ENCODE peak calls at places on chromosomes 5 and 9, in nine cellular contexts. M is upper lobe of left lung, I is IMR-90, R is body of pancreas, V is HCT116, B is endothelial cell of umbilical vein, L is breast epithelium, X is prostate gland, J is spleen. Q is an unnamed sample. For H3K36me3, the result is how much of the 10 kb centered on the place peaks cover.

GRCh38 chr5:158430166-158430828 is 571.4 kb upstream of the CLINT1 start:
- DNase-seq in X (no peak), B (no peak), L (no peak), I (no peak), V (no peak), R (no peak), J (no peak), M (no peak), Q (no peak)

GRCh38 chr5:150155258-150156032 is at the start of gene PDGFRB:
- DNase-seq in R (peak), M (peak), V (no peak), X (peak), I (peak), B (peak), L (peak), J (peak), Q (peak)

GRCh38 chr5:125446986-125447385 is 700.5 kb upstream of the ZNF608 start:
- DNase-seq in X (no peak), L (no peak), M (no peak), B (peak), J (no peak), I (peak), R (no peak), V (no peak), Q (no peak)

GRCh38 chr5:158423623-158424200 is 564.8 kb upstream of the CLINT1 start:
- DNase-seq in J (no peak), L (no peak), M (no peak), V (no peak), I (peak), B (peak), X (no peak), R (no peak), Q (no peak)

GRCh38 chr5:29054282-29054681 is 2015.9 kb upstream of the CDH9 start:
- DNase-seq in M (no peak), V (no peak), J (no peak), L (no peak), R (no peak), B (no peak), X (no peak), I (no peak), Q (no peak)

GRCh38 chr5:7394889-7395431 is 978 bp upstream of the ADCY2 start:
- DNase-seq in R (no peak), V (no peak), B (no peak), M (peak), I (no peak), X (no peak), J (no peak), L (no peak), Q (no peak)

GRCh38 chr5:68285857-68286611 is 70.5 kb downstream of the PIK3R1 start:
- DNase-seq in L (no peak), J (no peak), B (peak), M (no peak), R (no peak), I (peak), V (peak), X (no peak), Q (no peak)

GRCh38 chr9:122192914-122193525 is 33.3 kb downstream of the MORN5 start:
- DNase-seq in B (no peak), L (no peak), X (no peak), M (no peak), R (no peak), I (no peak), V (no peak), J (peak), Q (no peak)

DNA sequence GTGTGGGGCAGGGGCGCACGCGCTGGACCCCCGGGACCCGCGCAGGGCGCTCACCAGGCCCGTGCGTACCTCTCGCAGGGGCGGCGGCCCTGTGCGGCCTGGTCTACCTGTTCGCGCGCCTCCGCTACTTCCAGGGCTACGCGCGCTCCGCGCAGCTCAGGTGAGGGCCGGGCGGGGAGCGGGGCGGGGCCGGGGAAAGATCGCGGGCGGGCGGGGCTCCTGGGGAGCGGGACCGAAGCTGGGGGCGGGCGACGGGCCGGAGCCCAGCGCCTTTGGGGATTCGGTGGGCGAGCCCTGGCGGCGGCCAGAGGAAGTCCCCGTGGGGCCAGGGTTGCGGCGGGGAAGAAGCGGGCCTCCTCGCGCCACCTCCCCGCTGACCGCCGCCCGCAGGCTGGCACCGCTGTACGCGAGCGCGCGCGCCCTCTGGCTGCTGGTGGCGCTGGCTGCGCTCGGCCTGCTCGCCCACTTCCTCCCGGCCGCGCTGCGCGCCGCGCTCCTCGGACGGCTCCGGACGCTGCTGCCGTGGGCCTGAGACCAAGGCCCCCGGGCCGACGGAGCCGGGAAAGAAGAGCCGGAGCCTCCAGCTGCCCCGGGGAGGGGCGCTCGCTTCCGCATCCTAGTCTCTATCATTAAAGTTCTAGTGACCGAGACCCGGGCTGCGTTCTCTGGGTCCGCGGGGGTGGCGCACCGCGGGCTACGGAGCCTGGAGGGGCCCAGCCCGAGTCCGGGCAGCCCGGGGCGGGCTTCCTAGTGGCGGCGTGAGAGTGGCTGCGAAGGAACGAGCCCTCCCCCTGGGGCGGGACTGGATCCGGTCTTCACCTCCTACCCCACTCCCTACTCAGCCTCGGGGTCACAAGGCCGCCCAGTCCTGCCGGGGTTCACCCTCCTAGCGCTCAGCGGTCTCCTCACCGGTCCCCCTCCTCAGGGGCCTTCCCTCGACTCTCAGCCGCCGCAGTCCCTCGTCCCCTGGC is 2.4 kb downstream of the LTC4S start:
- DNase-seq in L (peak), I (peak), X (peak), M (peak), J (peak), R (peak), B (peak), V (no peak), Q (peak)
- TF ChIP-seq POLR2A in L (no peak), I (peak), X (peak), M (no peak), J (no peak), R (peak), B (peak), V (peak), Q (no peak)

DNA sequence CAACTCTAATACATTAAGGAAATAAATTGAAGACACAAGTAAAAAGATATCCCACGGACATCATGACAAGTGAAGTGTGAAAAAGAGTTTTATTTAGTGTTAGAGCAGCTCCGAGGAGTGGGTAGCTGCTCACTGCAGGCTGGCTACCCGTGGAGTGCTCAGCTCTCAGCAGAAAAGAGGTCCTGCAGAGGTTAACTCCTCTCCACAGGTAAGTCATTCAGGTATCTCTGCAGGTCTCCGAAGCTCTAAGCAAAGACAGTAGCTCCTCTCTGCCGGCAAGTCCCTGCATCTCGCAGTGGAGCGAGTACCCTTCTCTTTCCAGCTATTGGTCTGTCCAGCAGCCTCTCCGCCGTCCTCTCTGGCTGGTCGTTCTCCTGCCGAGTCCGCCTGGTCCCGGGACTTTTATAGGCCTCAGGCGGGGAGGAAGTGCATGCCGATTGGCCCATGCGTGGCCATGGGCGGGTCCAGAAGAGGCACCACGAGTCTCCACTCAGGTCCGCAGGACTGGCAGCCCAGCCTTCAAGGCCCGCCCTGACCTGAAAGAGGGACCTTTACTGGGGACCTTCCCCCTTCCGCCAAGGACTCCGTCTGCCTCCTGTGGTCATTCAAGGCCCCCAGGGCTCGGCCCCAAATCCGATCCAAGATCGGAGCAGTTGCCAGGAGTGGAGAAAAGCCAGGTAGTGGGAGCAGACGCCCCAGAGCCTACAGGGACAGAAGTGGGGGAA is 29.9 kb downstream of the BTNL9 start:
- DNase-seq in I (no peak), V (no peak), J (no peak), L (no peak), B (no peak), M (no peak), R (no peak), X (no peak), Q (no peak)
- H3K27ac ChIP-seq in I (no peak), V (no peak), J (no peak), L (no peak), B (no peak), M (no peak), R (no peak), X (no peak), Q (no peak)

DNA sequence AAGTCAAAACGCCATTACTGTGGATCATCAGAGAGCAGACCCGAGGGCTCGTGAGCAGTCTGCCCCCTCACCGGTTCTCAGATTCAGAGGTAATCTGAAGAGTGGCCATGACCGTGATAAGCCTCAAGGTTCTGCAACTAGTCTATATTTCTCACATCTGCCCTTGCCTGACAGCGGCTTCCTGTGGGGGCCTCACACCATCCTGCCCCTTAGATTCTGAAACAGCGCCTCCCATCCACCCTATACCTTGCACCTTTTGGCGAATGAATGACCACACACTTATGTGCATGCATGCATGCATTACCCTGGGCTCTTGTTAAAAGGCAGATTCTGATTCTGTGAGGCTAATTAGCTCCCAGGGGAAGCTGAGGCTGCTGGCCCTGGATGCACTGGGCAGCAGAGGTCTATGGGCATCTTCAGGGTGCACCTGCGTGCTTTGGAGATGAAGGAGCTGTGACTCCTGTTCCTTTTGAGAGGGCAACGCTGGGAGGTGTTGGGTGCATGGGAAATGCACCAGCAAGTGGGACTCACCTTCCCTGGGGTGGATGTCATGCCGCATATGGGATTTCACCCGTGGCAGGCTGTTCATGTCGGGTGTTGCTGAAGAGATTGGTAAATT is 7.8 kb upstream of the GADD45G start:
- DNase-seq in J (no peak), B (no peak), X (no peak), R (no peak), M (no peak), L (no peak), V (no peak), I (no peak), Q (no peak)
- H3K36me3 ChIP-seq in J (under half), B (under half), X (under half), R (under half), M (under half), L (under half), V (under half), I (under half), Q (under half)

DNA sequence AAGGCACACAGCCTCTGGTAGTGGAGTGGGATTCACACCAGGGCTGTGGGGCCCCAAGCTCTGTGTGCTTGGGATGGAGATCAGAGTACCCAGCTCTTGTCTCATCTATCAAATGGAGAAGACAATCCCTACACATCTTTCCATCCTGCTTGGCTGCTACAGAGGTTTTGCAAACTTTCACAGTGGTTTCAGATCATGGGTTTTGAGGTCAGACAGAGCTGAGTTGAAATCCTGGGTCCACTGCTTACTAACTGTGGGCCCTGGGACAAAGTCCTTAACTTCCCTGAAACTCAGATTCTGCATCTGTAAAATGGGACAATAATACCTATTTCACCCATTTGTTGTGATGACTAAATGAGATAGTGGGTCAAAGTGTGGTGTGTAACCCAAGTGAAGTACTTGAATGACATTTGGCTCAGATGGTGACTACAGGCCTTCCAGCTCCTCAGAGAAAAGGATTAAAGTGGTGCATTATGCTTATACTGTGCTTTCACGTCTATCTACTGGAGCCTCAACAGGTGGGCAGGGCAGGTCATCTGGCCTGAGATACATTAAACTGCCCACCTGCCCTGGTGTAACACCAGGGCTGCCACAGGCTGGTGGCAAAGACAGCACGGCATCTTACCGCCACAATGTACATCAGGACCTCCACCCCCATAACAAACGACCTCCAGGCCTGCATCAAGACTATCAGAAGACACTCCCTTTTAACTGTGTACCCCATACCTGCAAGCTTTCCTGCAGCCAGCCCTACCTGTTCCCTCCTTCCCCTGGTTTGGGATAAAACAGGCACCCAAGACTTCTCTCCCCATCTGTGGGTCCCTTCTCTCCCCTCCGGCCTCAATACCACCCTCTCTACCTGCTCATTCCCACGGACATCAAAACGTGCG is 774 bp upstream of the TRAF1 start:
- DNase-seq in I (no peak), L (no peak), V (no peak), X (no peak), J (no peak), M (no peak), R (no peak), B (no peak), Q (no peak)
- TF ChIP-seq POLR2A in I (no peak), L (no peak), V (no peak), X (no peak), J (no peak), M (no peak), R (no peak), B (no peak), Q (no peak)